ENCODE peak calls at places on chromosomes 12 and 14, in five cellular contexts. I is OCI-LY7, M is coronary artery, R is hepatocyte, J is tibial nerve. Y is an unnamed sample.
A peak's percentile ranks its signal among the peaks of the same experiment; 100 is the strongest.

GRCh38 chr12:120856980-120857379 is 47.2 kb downstream of the SPPL3 start:
- DNase-seq in I (peak; percentile 58), J (no peak), R (no peak), M (no peak), Y (no peak)

GRCh38 chr12:24198070-24198469 is 248.6 kb upstream of the SOX5 start:
- DNase-seq in I (no peak), J (no peak), M (no peak), R (no peak), Y (no peak)

GRCh38 chr14:24848427-24848826 is 201.5 kb downstream of the STXBP6 start:
- DNase-seq in R (no peak), M (no peak), J (no peak), I (no peak), Y (no peak)

GRCh38 chr14:105180598-105181528 is at the start of gene NUDT14:
- DNase-seq in M (no peak), R (peak; percentile 89), I (peak; percentile 84), J (no peak), Y (peak; percentile 86)

GRCh38 chr12:65725376-65725775 is 98.9 kb upstream of the HMGA2 start:
- DNase-seq in J (no peak), R (no peak), I (no peak), M (no peak), Y (no peak)

GRCh38 chr12:80053048-80053790 is 46.1 kb upstream of the OTOGL start:
- DNase-seq in R (no peak), M (peak; percentile 83), I (no peak), J (peak; percentile 44), Y (no peak)

GRCh38 chr12:112948806-112949205 is 10.5 kb downstream of the OAS3 start:
- DNase-seq in R (no peak), I (no peak), J (no peak), M (no peak), Y (no peak)

GRCh38 chr12:55935742-55936151 is 4.8 kb downstream of the DGKA start:
- DNase-seq in R (no peak), J (no peak), M (no peak), I (no peak), Y (peak; percentile 62)

GRCh38 chr12:49776413-49776812 is 35.1 kb downstream of the TMBIM6 start:
- DNase-seq in J (peak; percentile 46), I (peak; percentile 87), M (no peak), R (peak; percentile 85), Y (peak; percentile 82)

GRCh38 chr14:22814945-22815713 is at the start of gene SLC7A7:
- DNase-seq in J (no peak), I (peak; percentile 54), M (no peak), R (peak; percentile 78), Y (no peak)

GRCh38 chr12:71727958-71728357 is 26.7 kb upstream of the RAB21 start:
- DNase-seq in J (no peak), R (no peak), I (no peak), M (no peak), Y (peak; percentile 5)

GRCh38 chr12:53999596-54000104 is 311 bp upstream of the HOXC9 start:
- DNase-seq in R (no peak), M (no peak), I (no peak), J (no peak), Y (peak; percentile 55)

GRCh38 chr12:27424631-27425230 is 21.8 kb upstream of the SMCO2 start:
- DNase-seq in J (no peak), R (peak; percentile 58), M (no peak), I (peak; percentile 41), Y (peak; percentile 7)

GRCh38 chr12:113298861-113299545 is 35.9 kb downstream of the SLC8B1 start:
- DNase-seq in R (no peak), M (peak; percentile 89), I (no peak), J (peak; percentile 53), Y (no peak)

GRCh38 chr12:108442077-108442476 is 73.0 kb upstream of the FICD start:
- DNase-seq in M (no peak), R (no peak), J (no peak), I (no peak), Y (no peak)

GRCh38 chr12:26205946-26206345 is 10.6 kb downstream of the SSPN start:
- DNase-seq in M (no peak), I (no peak), J (no peak), R (no peak), Y (no peak)

GRCh38 chr12:81084848-81085350 is 7.0 kb downstream of the ACSS3 start:
- DNase-seq in M (no peak), R (no peak), J (no peak), I (no peak), Y (no peak)

GRCh38 chr12:121796855-121797751 is 3.6 kb upstream of the RHOF start:
- DNase-seq in J (peak; percentile 94), M (peak; percentile 98), R (peak; percentile 96), I (no peak), Y (no peak)

GRCh38 chr12:119154435-119154818 is 24.3 kb upstream of the HSPB8 start:
- DNase-seq in R (peak; percentile 63), I (no peak), M (no peak), J (no peak), Y (peak; percentile 5)

GRCh38 chr14:59918824-59919581 is 941 bp upstream of the LRRC9 start:
- DNase-seq in J (no peak), M (no peak), R (peak; percentile 53), I (peak; percentile 10), Y (peak; percentile 63)

GRCh38 chr12:28114488-28114887 is 75.8 kb upstream of the CCDC91 start:
- DNase-seq in I (no peak), M (no peak), R (no peak), J (no peak), Y (no peak)

GRCh38 chr12:8866429-8866828 is 44.0 kb downstream of the A2ML1 start:
- DNase-seq in M (no peak), R (no peak), I (no peak), J (no peak), Y (no peak)

GRCh38 chr12:5317556-5317955 is 114.4 kb upstream of the NTF3 start:
- DNase-seq in J (no peak), I (no peak), M (no peak), R (no peak), Y (no peak)

GRCh38 chr14:67387195-67387594 is 24.8 kb downstream of the PLEK2 start:
- DNase-seq in M (no peak), I (no peak), R (no peak), J (no peak), Y (no peak)

GRCh38 chr12:102202556-102202955 is 4.9 kb upstream of the PMCH start:
- DNase-seq in M (no peak), J (no peak), R (no peak), I (no peak), Y (no peak)

GRCh38 chr14:96635850-96636249 is 133.7 kb downstream of the PAPOLA start:
- DNase-seq in J (no peak), R (no peak), I (no peak), M (peak; percentile 38), Y (no peak)

GRCh38 chr14:80387563-80387981 is 176.3 kb upstream of the DIO2 start:
- DNase-seq in J (no peak), M (no peak), I (no peak), R (no peak), Y (no peak)

GRCh38 chr14:88181072-88181471 is 142.0 kb downstream of the KCNK10 start:
- DNase-seq in J (no peak), R (no peak), I (no peak), M (no peak), Y (peak; percentile 11)

GRCh38 chr14:22098435-22098834 is 424.8 kb upstream of the OR4E1 start:
- DNase-seq in M (no peak), J (no peak), R (no peak), I (no peak), Y (no peak)

GRCh38 chr12:124004233-124004875 is 31.3 kb downstream of the ZNF664 start:
- DNase-seq in R (no peak), J (no peak), M (peak; percentile 31), I (no peak), Y (no peak)

GRCh38 chr14:71714225-71714624 is 218.0 kb upstream of the RGS6 start:
- DNase-seq in I (no peak), R (no peak), M (no peak), J (no peak), Y (no peak)

GRCh38 chr12:37543131-37543965 is 773.2 kb upstream of the ALG10B start:
- DNase-seq in M (no peak), J (no peak), I (no peak), R (no peak), Y (no peak)

DNA sequence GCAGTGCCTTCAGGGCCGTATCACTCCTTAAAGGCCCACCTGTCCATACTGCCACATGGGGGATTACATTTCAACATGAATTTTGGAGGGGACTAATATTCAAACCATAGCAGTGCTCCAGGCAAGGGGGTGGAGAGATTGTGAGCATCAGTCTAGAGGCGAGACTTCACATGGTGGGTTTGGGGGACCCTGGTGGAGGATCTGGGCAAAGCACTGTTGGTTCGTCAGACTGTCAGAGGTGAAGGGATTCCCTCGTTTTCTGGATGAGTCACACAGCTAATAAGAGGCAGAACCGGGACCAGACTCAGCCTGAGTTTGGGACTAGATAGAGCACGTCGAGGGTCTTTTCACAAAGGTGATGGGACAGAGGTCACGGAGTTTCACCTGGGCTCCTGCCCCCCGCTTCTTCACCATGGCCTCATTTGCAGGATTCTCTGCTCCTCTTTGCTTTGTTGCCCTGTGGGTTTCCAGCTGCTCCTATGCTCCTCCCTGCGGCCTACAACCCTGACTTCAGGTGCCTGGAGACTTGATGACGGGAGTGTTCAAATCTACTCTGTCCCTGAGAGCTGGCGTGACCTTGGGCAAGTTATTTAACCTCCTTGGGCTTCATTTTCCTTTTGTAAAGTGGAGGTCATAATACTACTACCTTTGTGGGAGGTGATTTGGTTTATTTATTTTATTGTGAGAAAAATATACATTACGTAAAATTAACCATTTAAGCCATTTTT is 41.5 kb downstream of the TEAD4 start:
- DNase-seq in R (no peak), J (no peak), M (no peak), I (no peak), Y (no peak)
- TF ChIP-seq CTCF in R (no peak), J (no peak), M (no peak), I (peak; percentile 25), Y (no peak)

GRCh38 chr14:81710232-81710845 is 176.7 kb upstream of the SEL1L start:
- DNase-seq in M (no peak), I (peak; percentile 52), R (peak; percentile 62), J (no peak), Y (peak; percentile 10)
- TF ChIP-seq CTCF in M (peak; percentile 30), I (peak; percentile 87), R (peak; percentile 85), J (peak; percentile 49), Y (peak; percentile 61)

GRCh38 chr14:85958069-85958468 is 428.1 kb downstream of the FLRT2 start:
- DNase-seq in M (no peak), R (no peak), I (no peak), J (no peak), Y (no peak)

GRCh38 chr14:85960781-85961180 is 430.8 kb downstream of the FLRT2 start:
- DNase-seq in I (no peak), M (no peak), J (no peak), R (no peak), Y (no peak)

GRCh38 chr14:85963486-85963885 is 433.5 kb downstream of the FLRT2 start:
- DNase-seq in J (no peak), M (no peak), R (no peak), I (no peak), Y (no peak)

DNA sequence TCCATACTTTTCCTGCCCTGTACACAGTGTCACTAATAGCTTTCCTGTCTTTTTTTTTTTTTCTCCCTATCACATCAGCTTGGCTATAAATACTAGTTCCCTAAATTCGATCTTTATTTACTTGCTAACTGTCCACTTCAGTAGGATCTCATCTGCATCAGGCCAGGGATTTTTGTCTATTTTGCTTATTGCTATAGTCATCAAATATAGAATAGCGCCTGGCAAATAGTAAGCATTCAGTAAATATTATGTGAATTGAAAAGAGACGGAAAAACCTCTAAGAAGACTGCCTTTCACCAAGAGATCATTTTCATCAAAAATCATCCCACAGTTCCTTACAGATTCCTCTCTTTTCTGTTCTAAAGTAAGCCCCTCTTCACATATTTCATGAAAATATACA is 429.1 kb downstream of the FLRT2 start:
- DNase-seq in J (no peak), R (no peak), M (no peak), I (no peak), Y (no peak)
- TF ChIP-seq CTCF in J (no peak), R (no peak), M (no peak), I (no peak), Y (no peak)

GRCh38 chr12:64077922-64078321 is 144.2 kb downstream of the KICS2 start:
- DNase-seq in M (no peak), R (no peak), I (no peak), J (no peak), Y (no peak)
- TF ChIP-seq CTCF in M (no peak), R (no peak), I (peak; percentile 20), J (no peak), Y (no peak)